ENCODE peak calls at places on chromosomes 3 and 15, in nine cellular contexts. U, B, F, J, V, H, A, X and Y are unnamed samples.
A peak's percentile ranks its signal among the peaks of the same experiment; 100 is the strongest.

GRCh38 chr15:85788796-85789495 is 5.8 kb downstream of the KLHL25 start:
- DNase-seq in U (no peak), B (no peak), F (no peak), J (no peak), V (peak; percentile 67), H (peak; percentile 86), A (no peak), X (peak; percentile 70), Y (no peak)

GRCh38 chr3:65039754-65040210 is 352.0 kb upstream of the ADAMTS9 start:
- DNase-seq in U (peak; percentile 13), B (no peak), F (no peak), J (no peak), V (no peak), H (no peak), A (no peak), X (no peak), Y (peak; percentile 97)

GRCh38 chr15:80440024-80440423 is 35.8 kb downstream of the ARNT2 start:
- DNase-seq in U (no peak), B (no peak), F (no peak), J (no peak), V (no peak), H (no peak), A (no peak), X (no peak), Y (no peak)

GRCh38 chr15:85725019-85725418 is 69.7 kb downstream of the KLHL25 start:
- DNase-seq in U (no peak), B (no peak), F (no peak), J (no peak), V (no peak), H (no peak), A (no peak), X (no peak), Y (peak; percentile 92)

GRCh38 chr3:128587391-128587790 is 63.2 kb downstream of the RPN1 start:
- DNase-seq in U (no peak), B (no peak), F (no peak), J (no peak), V (no peak), H (no peak), A (no peak), X (no peak), Y (no peak)

GRCh38 chr15:30791239-30791638 is 112.5 kb upstream of the FAN1 start:
- DNase-seq in U (peak; percentile 4), B (no peak), F (no peak), J (no peak), V (no peak), H (no peak), A (no peak), X (no peak), Y (no peak)

GRCh38 chr15:62618432-62618831 is 424.1 kb upstream of the TPM1 start:
- DNase-seq in U (no peak), B (no peak), F (no peak), J (no peak), V (no peak), H (no peak), A (no peak), X (no peak), Y (peak; percentile 62)

GRCh38 chr15:74598126-74598842 is 17.4 kb upstream of the CLK3 start:
- DNase-seq in U (peak; percentile 93), B (peak; percentile 91), F (peak; percentile 88), J (no peak), V (peak; percentile 97), H (peak; percentile 62), A (peak; percentile 91), X (peak; percentile 99), Y (peak; percentile 88)

GRCh38 chr3:25696019-25696418 is 31.3 kb upstream of the TOP2B start:
- DNase-seq in U (no peak), B (no peak), F (no peak), J (no peak), V (no peak), H (no peak), A (no peak), X (no peak), Y (no peak)

GRCh38 chr3:175479800-175480199 is 620.7 kb downstream of the NAALADL2 start:
- DNase-seq in U (no peak), B (no peak), F (no peak), J (no peak), V (no peak), H (no peak), A (no peak), X (no peak), Y (no peak)

GRCh38 chr3:69370945-69371301 is 15.0 kb downstream of the FRMD4B start:
- DNase-seq in U (no peak), B (no peak), F (no peak), J (no peak), V (no peak), H (no peak), A (no peak), X (no peak), Y (no peak)

GRCh38 chr3:101212740-101213139 is 107.6 kb downstream of the IMPG2 start:
- DNase-seq in U (no peak), B (no peak), F (no peak), J (peak; percentile 45), V (no peak), H (no peak), A (no peak), X (no peak), Y (no peak)

GRCh38 chr3:109122690-109123089 is 4.8 kb upstream of the MORC1 start:
- DNase-seq in U (no peak), B (no peak), F (no peak), J (no peak), V (no peak), H (no peak), A (no peak), X (no peak), Y (no peak)

GRCh38 chr3:42493126-42493797 is 9.2 kb upstream of the VIPR1 start:
- DNase-seq in U (no peak), B (no peak), F (no peak), J (no peak), V (no peak), H (no peak), A (no peak), X (peak; percentile 73), Y (no peak)